ENCODE peak calls at places on chromosomes 13 and 19, in five cellular contexts. One of them, this sample, is unnamed.

GRCh38 chr19:4456566-4456842 is 1.1 kb downstream of the UBXN6 start:
- DNase-seq in heart left ventricle: no peak
- DNase-seq in uterus: no peak
- DNase-seq in testis: peak
- DNase-seq in psoas muscle: peak
- DNase-seq in this sample: peak

GRCh38 chr13:104315606-104316005 is 1249.4 kb upstream of the SLC10A2 start:
- DNase-seq in uterus: no peak
- DNase-seq in psoas muscle: no peak
- DNase-seq in testis: no peak
- DNase-seq in heart left ventricle: no peak
- DNase-seq in this sample: no peak

GRCh38 chr19:34960103-34960805 is 3.8 kb downstream of the ZNF792 start:
- DNase-seq in testis: no peak
- DNase-seq in psoas muscle: no peak
- DNase-seq in heart left ventricle: no peak
- DNase-seq in uterus: no peak
- DNase-seq in this sample: no peak

GRCh38 chr19:35142531-35143230 is 374 bp upstream of the FXYD7 start:
- DNase-seq in psoas muscle: peak
- DNase-seq in testis: peak
- DNase-seq in heart left ventricle: peak
- DNase-seq in uterus: no peak
- DNase-seq in this sample: peak

GRCh38 chr19:45456500-45456815 is 11.3 kb upstream of the FOSB start:
- DNase-seq in testis: no peak
- DNase-seq in heart left ventricle: no peak
- DNase-seq in psoas muscle: no peak
- DNase-seq in uterus: no peak
- DNase-seq in this sample: no peak

GRCh38 chr19:46021531-46022041 is 1.3 kb downstream of the PGLYRP1 start:
- DNase-seq in psoas muscle: no peak
- DNase-seq in testis: no peak
- DNase-seq in uterus: no peak
- DNase-seq in heart left ventricle: no peak
- DNase-seq in this sample: peak

GRCh38 chr13:112779856-112780604 is 90.2 kb downstream of the ATP11A start:
- DNase-seq in psoas muscle: no peak
- DNase-seq in heart left ventricle: no peak
- DNase-seq in testis: no peak
- DNase-seq in uterus: peak
- DNase-seq in this sample: no peak

GRCh38 chr19:51166846-51167490 is 24.9 kb downstream of the SIGLEC7 start:
- DNase-seq in heart left ventricle: no peak
- DNase-seq in uterus: no peak
- DNase-seq in testis: no peak
- DNase-seq in psoas muscle: no peak
- DNase-seq in this sample: no peak

GRCh38 chr19:50276370-50277063 is 52.7 kb downstream of the KCNC3 start:
- DNase-seq in psoas muscle: no peak
- DNase-seq in uterus: no peak
- DNase-seq in testis: no peak
- DNase-seq in heart left ventricle: no peak
- DNase-seq in this sample: no peak

GRCh38 chr13:73741111-73741510 is 393.1 kb downstream of the KLF12 start:
- DNase-seq in testis: no peak
- DNase-seq in psoas muscle: no peak
- DNase-seq in uterus: no peak
- DNase-seq in heart left ventricle: no peak
- DNase-seq in this sample: no peak

GRCh38 chr13:21557995-21558394 is 46.0 kb downstream of the MICU2 start:
- DNase-seq in psoas muscle: no peak
- DNase-seq in testis: no peak
- DNase-seq in heart left ventricle: no peak
- DNase-seq in uterus: no peak
- DNase-seq in this sample: peak

GRCh38 chr13:46656786-46657185 is 103.8 kb downstream of the LRCH1 start:
- DNase-seq in heart left ventricle: no peak
- DNase-seq in uterus: no peak
- DNase-seq in testis: no peak
- DNase-seq in psoas muscle: no peak
- DNase-seq in this sample: no peak

GRCh38 chr13:50909605-50910482 is at the start of gene RNASEH2B:
- DNase-seq in heart left ventricle: peak
- DNase-seq in testis: peak
- DNase-seq in uterus: peak
- DNase-seq in psoas muscle: peak
- DNase-seq in this sample: peak

GRCh38 chr19:5503598-5503997 is 48.4 kb downstream of the ZNRF4 start:
- DNase-seq in testis: no peak
- DNase-seq in psoas muscle: no peak
- DNase-seq in heart left ventricle: no peak
- DNase-seq in uterus: no peak
- DNase-seq in this sample: no peak

DNA sequence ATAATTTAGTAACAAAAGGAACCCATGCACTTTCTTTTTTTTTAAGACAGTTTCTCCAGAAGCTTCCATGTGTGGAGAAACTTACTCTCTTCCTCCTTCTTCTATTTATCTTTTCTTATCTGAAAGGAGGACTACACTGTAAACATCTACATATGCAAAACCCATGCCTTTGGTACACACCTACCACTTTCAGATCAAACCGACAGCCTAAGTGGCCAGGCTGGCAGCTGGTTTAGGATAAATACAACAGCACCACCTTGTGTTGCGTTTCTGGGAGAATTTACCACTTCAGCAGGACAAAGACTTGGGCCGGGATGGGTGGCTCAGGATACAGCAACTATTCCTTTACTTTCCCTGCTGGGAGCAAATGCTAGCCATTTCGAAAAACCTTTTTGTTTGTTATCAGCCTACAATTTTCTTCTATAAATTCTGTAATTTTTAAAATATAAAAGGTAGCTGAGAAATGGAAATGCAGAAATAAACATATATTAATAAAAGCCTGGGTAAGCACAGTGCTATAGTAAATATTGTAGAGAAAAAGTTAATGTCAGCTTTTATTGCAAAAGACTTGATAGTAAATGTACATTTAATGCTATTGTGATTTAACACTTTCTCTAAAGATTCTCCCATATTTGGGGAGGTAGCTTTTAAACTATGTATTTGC is 94.0 kb upstream of the RFC3 start:
- DNase-seq in psoas muscle: peak
- DNase-seq in testis: peak
- DNase-seq in uterus: peak
- DNase-seq in heart left ventricle: peak
- DNase-seq in this sample: peak
- H3K27ac ChIP-seq in psoas muscle: no peak
- H3K27ac ChIP-seq in testis: no peak
- H3K27ac ChIP-seq in uterus: peak
- H3K27ac ChIP-seq in heart left ventricle: peak
- H3K27ac ChIP-seq in this sample: no peak

GRCh38 chr19:21317821-21318220 is 11.4 kb downstream of the ZNF708 start:
- DNase-seq in heart left ventricle: no peak
- DNase-seq in testis: no peak
- DNase-seq in psoas muscle: no peak
- DNase-seq in uterus: no peak
- DNase-seq in this sample: peak
- H3K4me3 ChIP-seq in heart left ventricle: no peak
- H3K4me3 ChIP-seq in testis: no peak
- H3K4me3 ChIP-seq in psoas muscle: no peak
- H3K4me3 ChIP-seq in uterus: no peak
- H3K4me3 ChIP-seq in this sample: no peak

GRCh38 chr19:12996542-12997094 is 1.3 kb downstream of the NFIX start:
- DNase-seq in psoas muscle: peak
- DNase-seq in uterus: no peak
- DNase-seq in testis: no peak
- DNase-seq in heart left ventricle: peak
- DNase-seq in this sample: no peak
- TF ChIP-seq CTCF in psoas muscle: no peak
- TF ChIP-seq CTCF in uterus: no peak
- TF ChIP-seq CTCF in testis: no peak
- TF ChIP-seq CTCF in heart left ventricle: no peak
- TF ChIP-seq CTCF in this sample: no peak

GRCh38 chr13:23557733-23558132 is 12.5 kb upstream of the TNFRSF19 start:
- DNase-seq in uterus: no peak
- DNase-seq in psoas muscle: no peak
- DNase-seq in testis: no peak
- DNase-seq in heart left ventricle: no peak
- DNase-seq in this sample: no peak
- H3K27ac ChIP-seq in uterus: no peak
- H3K27ac ChIP-seq in psoas muscle: no peak
- H3K27ac ChIP-seq in testis: no peak
- H3K27ac ChIP-seq in heart left ventricle: no peak
- H3K27ac ChIP-seq in this sample: no peak

GRCh38 chr19:48496959-48497727 is 14.5 kb downstream of the LMTK3 start:
- DNase-seq in uterus: no peak
- DNase-seq in heart left ventricle: no peak
- DNase-seq in psoas muscle: no peak
- DNase-seq in testis: no peak
- DNase-seq in this sample: no peak
- H3K4me3 ChIP-seq in uterus: no peak
- H3K4me3 ChIP-seq in heart left ventricle: peak
- H3K4me3 ChIP-seq in psoas muscle: no peak
- H3K4me3 ChIP-seq in testis: no peak
- H3K4me3 ChIP-seq in this sample: no peak

DNA sequence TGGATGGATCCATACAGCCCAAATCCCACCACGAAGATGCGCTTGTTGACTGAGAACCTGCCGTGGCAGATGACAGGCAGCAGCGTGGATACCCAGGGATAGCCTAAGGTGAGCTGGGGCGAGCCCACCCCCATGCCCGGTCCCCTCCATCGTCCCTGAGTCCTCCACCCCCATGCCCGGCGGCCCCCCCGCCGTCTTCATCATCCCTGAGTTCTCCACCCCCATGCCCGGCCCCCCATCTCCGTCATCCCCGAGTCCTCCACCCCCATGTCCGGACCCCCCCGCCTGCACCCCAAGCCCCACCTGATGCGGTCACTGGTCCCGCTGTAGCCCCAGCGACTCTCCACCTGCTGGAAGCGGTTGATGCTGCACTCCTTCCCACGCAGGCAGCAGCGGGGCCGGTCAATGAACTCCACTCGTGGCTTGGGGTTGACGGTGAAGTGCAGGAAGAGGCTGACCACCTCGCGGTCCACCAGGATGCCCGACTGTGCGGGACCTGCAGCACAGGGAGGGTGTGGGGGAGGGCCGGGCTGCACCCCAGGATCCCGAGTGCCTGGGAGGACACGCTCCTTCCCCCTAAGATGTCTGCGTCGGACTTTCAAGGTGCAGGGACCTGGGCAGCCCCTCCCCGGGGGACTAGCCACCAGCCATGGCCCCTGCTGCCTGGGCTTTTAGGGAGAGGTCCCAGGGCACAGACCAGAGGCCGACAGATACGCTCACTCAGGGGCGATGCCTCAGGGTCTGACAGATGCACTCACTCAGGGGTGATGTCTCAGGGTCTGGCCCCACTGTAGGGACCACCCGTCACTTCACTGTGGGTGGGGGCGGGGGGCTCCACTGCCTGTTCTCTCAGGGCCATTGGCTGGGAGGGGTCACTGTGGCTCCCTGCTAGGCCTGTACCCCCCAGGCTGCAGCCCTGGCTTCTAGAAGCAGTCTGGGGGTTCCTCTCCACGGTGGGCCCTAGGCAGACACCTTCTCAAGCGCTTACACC is 28.0 kb downstream of the BTBD2 start:
- DNase-seq in testis: no peak
- DNase-seq in heart left ventricle: no peak
- DNase-seq in uterus: no peak
- DNase-seq in psoas muscle: no peak
- DNase-seq in this sample: no peak
- TF ChIP-seq CTCF in testis: no peak
- TF ChIP-seq CTCF in heart left ventricle: no peak
- TF ChIP-seq CTCF in uterus: no peak
- TF ChIP-seq CTCF in psoas muscle: no peak
- TF ChIP-seq CTCF in this sample: peak